ENCODE peak calls at places on chromosome 14, in four cellular contexts. E is thoracic aorta, J is left ventricle myocardium inferior, T is pancreas. Q is an unnamed sample.

GRCh38 chr14:67618617-67619063 is 1.1 kb upstream of the ARG2 start:
- DNase-seq in E (no peak), T (no peak), J (no peak), Q (peak; percentile 73)

GRCh38 chr14:33985242-33985641 is 34.4 kb upstream of the EGLN3 start:
- DNase-seq in T (no peak), J (no peak), E (no peak), Q (no peak)

GRCh38 chr14:35353409-35354172 is 51.0 kb downstream of the NFKBIA start:
- DNase-seq in E (no peak), J (no peak), T (peak; percentile 1), Q (no peak)

GRCh38 chr14:75752086-75752485 is 91.0 kb downstream of the TTLL5 start:
- DNase-seq in T (no peak), E (no peak), J (no peak), Q (no peak)

GRCh38 chr14:75267141-75267601 is 11.5 kb upstream of the FOS start:
- DNase-seq in J (no peak), E (no peak), T (no peak), Q (no peak)

GRCh38 chr14:55448146-55448614 is 7.8 kb upstream of the TBPL2 start:
- DNase-seq in J (no peak), T (no peak), E (peak; percentile 45), Q (no peak)

GRCh38 chr14:54683882-54684794 is 117.2 kb downstream of the SAMD4A start:
- DNase-seq in E (peak; percentile 68), T (no peak), J (peak; percentile 39), Q (no peak)

GRCh38 chr14:97977711-97978261 is 1180.6 kb downstream of the VRK1 start:
- DNase-seq in T (peak; percentile 91), J (peak; percentile 79), E (peak; percentile 27), Q (peak; percentile 71)

GRCh38 chr14:88849717-88850116 is 25.3 kb downstream of the TTC8 start:
- DNase-seq in E (no peak), T (no peak), J (no peak), Q (no peak)

GRCh38 chr14:95098984-95099599 is 58.2 kb downstream of the DICER1 start:
- DNase-seq in T (no peak), E (no peak), J (peak; percentile 54), Q (no peak)

GRCh38 chr14:80275208-80275850 is 64.0 kb upstream of the DIO2 start:
- DNase-seq in T (no peak), J (no peak), E (no peak), Q (no peak)

GRCh38 chr14:99183311-99183710 is 88.7 kb downstream of the BCL11B start:
- DNase-seq in T (no peak), J (no peak), E (no peak), Q (no peak)

GRCh38 chr14:68888025-68888850 is 90.9 kb downstream of the ACTN1 start:
- DNase-seq in J (peak; percentile 30), E (no peak), T (no peak), Q (no peak)

GRCh38 chr14:51205486-51205885 is 34.6 kb upstream of the TMX1 start:
- DNase-seq in E (no peak), T (no peak), J (no peak), Q (no peak)

GRCh38 chr14:103133213-103134140 is 10.2 kb downstream of the TNFAIP2 start:
- DNase-seq in T (peak; percentile 57), J (no peak), E (no peak), Q (no peak)

GRCh38 chr14:99724196-99724891 is 40.2 kb downstream of the CYP46A1 start:
- DNase-seq in E (no peak), J (no peak), T (no peak), Q (no peak)

GRCh38 chr14:39492267-39492666 is 60.0 kb upstream of the FBXO33 start:
- DNase-seq in E (no peak), T (no peak), J (no peak), Q (no peak)

GRCh38 chr14:51419685-51420084 is 179.6 kb downstream of the TMX1 start:
- DNase-seq in T (no peak), E (no peak), J (no peak), Q (peak; percentile 12)

GRCh38 chr14:95679148-95679547 is 7.1 kb upstream of the TCL1B start:
- DNase-seq in T (no peak), E (no peak), J (no peak), Q (no peak)

GRCh38 chr14:94113490-94113889 is 3.0 kb downstream of the IFI27 start:
- DNase-seq in E (no peak), J (peak; percentile 63), T (no peak), Q (no peak)

GRCh38 chr14:49594347-49595089 is 4.2 kb upstream of the LRR1 start:
- DNase-seq in E (no peak), T (no peak), J (no peak), Q (no peak)

GRCh38 chr14:54805080-54805479 is 97.5 kb downstream of the GCH1 start:
- DNase-seq in J (no peak), E (no peak), T (no peak), Q (no peak)

GRCh38 chr14:72894623-72895378 is 900 bp upstream of the DPF3 start:
- DNase-seq in E (no peak), T (no peak), J (peak; percentile 24), Q (no peak)
- H3K4me1 ChIP-seq in E (peaks cover 10% of the 10 kb centered on the region), T (no peaks in the 10 kb centered on the region), J (peaks cover 47% of the 10 kb centered on the region), Q (peaks cover 20% of the 10 kb centered on the region)

GRCh38 chr14:77043177-77043983 is 14.9 kb upstream of the IRF2BPL start:
- DNase-seq in E (no peak), T (no peak), J (no peak), Q (no peak)
- H3K4me1 ChIP-seq in E (peaks cover 67% of the 10 kb centered on the region), T (peaks cover 77% of the 10 kb centered on the region), J (peaks cover 82% of the 10 kb centered on the region), Q (peaks cover 49% of the 10 kb centered on the region)

GRCh38 chr14:63642656-63643382 is 1.1 kb upstream of the WDR89 start:
- DNase-seq in T (no peak), J (no peak), E (no peak), Q (no peak)

GRCh38 chr14:63641473-63642228 is at the start of gene WDR89:
- DNase-seq in J (peak; percentile 96), T (peak; percentile 95), E (peak; percentile 92), Q (peak; percentile 91)

GRCh38 chr14:63647696-63648410 is 6.2 kb upstream of the WDR89 start:
- DNase-seq in J (no peak), T (no peak), E (no peak), Q (no peak)

GRCh38 chr14:63644741-63645140 is 3.1 kb upstream of the WDR89 start:
- DNase-seq in T (no peak), J (no peak), E (no peak), Q (no peak)

DNA sequence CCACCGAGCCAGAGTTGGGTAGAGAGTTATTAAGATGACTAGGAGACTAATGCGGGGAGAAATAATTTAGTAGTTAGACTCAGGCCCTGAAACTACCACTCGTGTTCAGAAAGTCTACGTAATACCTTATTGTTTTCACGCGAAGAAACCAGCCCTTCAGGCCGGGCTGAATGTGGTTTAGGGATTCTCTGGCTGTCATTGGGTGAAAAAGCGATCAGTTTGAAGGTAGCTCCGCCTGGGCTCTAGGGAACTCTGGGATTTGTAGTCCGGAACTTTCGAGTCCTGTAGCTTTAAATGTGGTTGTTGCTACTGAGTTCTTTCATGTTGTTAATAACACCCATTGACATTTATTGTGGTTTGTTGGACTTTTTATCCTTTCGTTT is 549 bp upstream of the WDR89 start:
- DNase-seq in E (peak; percentile 67), T (no peak), J (peak; percentile 62), Q (peak; percentile 63)
- H3K4me1 ChIP-seq in E (peaks cover 4% of the 10 kb centered on the region), T (no peaks in the 10 kb centered on the region), J (peaks cover 20% of the 10 kb centered on the region), Q (peaks cover 17% of the 10 kb centered on the region)

DNA sequence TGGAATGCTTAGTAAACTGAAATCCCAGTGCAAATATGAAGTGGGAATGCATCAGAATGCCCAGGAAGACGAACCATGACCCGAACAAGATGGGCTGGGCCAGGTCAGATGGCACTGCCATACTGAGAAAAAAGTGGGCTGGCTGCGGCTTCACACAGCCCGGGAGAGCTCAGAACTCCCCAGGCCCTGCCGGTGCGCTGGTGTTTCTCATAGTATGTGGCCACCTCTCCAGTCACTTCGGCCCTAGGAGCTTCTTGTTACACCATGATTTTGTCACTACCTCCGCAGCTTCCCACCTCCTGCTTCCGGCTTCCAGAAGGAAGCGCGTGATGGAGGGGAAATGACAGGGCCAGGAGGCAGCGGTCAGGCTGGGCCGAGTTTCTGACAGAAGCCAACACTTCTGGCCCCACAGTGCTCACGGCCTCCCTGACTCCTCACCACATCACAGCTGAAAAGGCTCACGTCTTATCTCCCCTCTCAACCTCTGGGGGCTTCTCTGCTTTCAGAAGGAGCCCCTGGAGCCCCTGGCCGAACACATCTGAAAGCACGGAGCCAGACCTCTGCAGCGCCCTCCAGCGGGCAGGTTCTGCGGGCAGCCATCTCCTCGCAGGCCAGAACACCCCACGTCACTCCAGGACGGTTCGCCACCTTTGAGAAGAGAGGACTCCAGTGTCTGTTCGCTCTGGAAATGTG is 30.7 kb downstream of the DAD1 start:
- DNase-seq in T (no peak), E (no peak), J (no peak), Q (no peak)
- H3K4me1 ChIP-seq in T (peaks cover 58% of the 10 kb centered on the region), E (no peaks in the 10 kb centered on the region), J (peaks cover 44% of the 10 kb centered on the region), Q (peaks cover 87% of the 10 kb centered on the region)

DNA sequence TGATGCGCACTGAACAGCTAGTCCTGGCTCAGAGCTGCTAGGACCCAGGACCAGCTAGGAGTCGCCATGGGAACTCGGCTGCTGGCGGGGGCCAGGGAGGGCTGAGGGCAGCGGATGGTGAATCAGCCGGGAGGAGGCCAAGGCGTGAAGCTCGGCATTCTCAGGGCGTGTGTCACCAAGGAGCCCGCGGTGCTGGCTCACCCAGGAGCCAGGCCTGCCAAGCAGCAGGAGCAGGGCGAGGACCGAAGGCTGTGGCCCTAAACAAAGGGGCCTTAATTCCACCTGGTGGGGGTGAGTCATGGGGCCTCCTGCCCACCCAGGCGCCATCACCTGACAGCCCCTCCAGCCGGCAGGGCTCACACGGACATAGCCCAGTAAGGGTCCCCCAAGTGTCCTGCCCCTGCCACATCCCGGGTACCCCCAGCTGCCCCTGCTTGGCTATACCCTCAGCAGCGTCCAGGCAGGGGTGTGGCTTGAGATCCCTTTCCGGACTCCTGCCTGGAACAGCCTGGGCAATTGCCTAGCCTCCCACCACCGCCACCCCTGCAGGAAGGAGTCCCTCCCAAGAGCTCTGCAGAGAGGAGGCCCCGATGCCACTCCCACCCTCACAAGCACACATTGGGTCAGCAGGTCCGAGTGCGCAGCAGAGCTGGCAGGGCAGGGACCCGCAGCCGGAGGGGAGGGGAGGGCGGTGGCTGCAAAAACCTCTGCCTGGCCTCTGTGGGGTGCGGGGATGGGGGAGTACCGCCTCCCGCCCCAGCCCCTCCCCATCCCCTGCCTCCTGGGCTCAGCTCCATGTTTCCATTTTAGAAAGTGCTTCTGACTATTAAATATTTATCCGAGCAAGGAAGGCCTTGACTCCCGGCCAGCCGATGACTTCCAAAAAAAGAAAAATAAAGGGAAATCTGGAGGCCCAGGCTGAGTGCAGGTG is 4.7 kb downstream of the AHNAK2 start:
- DNase-seq in J (peak; percentile 57), E (peak; percentile 82), T (peak; percentile 80), Q (no peak)
- H3K4me1 ChIP-seq in J (peaks cover 83% of the 10 kb centered on the region), E (peaks cover 40% of the 10 kb centered on the region), T (peaks cover 40% of the 10 kb centered on the region), Q (no peaks in the 10 kb centered on the region)

GRCh38 chr14:58882577-58883018 is 244.8 kb downstream of the DACT1 start:
- DNase-seq in J (no peak), E (no peak), T (no peak), Q (no peak)
- H3K4me1 ChIP-seq in J (no peaks in the 10 kb centered on the region), E (no peaks in the 10 kb centered on the region), T (no peaks in the 10 kb centered on the region), Q (no peaks in the 10 kb centered on the region)

DNA sequence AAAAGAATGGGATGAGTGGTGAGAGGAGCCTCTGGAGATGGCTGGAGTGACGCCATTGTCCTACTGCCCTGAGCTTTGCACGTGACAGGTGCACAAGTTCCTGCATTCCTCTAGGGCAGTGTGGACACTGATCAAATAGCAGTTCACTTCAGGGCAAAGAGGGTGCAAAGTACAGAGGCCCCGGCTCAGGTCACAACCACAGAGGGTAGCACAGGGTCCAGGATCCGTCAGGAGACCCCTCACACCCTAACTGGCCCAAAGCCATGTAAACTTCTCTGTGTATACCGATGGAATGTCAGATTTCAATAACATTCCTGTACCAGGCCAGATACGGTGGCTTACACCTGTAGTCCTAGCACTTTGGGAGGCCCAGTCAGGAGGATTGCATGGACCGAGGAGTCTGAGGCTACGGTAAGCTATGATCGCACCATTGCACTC is 10.4 kb upstream of the FBLN5 start:
- DNase-seq in J (no peak), T (no peak), E (no peak), Q (no peak)
- H3K4me1 ChIP-seq in J (no peaks in the 10 kb centered on the region), T (no peaks in the 10 kb centered on the region), E (peaks cover 7% of the 10 kb centered on the region), Q (no peaks in the 10 kb centered on the region)